ENCODE peak calls at places on chromosome 22, in nine cellular contexts. D is IMR-90, Q is MM.1S, I is MCF 10A, L is astrocyte, K is kidney, Z is HCT116, H is cardiac fibroblast, Y is transverse colon. O is an unnamed sample.

GRCh38 chr22:17418890-17419324 is 49.6 kb downstream of the CECR2 start:
- DNase-seq in K (no peak), H (peak; percentile 52), Y (no peak), L (no peak), D (no peak), I (no peak), Q (no peak), Z (no peak), O (no peak)

GRCh38 chr22:46575915-46576555 is 38.6 kb upstream of the CELSR1 start:
- DNase-seq in I (peak; percentile 26), K (peak; percentile 73), Z (no peak), Y (peak; percentile 74), L (no peak), Q (no peak), H (no peak), D (no peak), O (no peak)

GRCh38 chr22:49626361-49627216 is 201.1 kb downstream of the BRD1 start:
- DNase-seq in Z (no peak), Y (no peak), H (no peak), Q (no peak), K (peak; percentile 64), D (no peak), L (no peak), I (no peak), O (no peak)

GRCh38 chr22:44807915-44808690 is 55.7 kb downstream of the ARHGAP8 start:
- DNase-seq in D (no peak), I (no peak), H (no peak), Y (no peak), Q (no peak), Z (no peak), K (peak; percentile 45), L (no peak), O (no peak)

GRCh38 chr22:44685384-44686056 is 16.5 kb upstream of the PRR5 start:
- DNase-seq in L (peak; percentile 51), H (peak; percentile 59), I (peak; percentile 85), K (no peak), Q (peak; percentile 15), Y (peak; percentile 72), Z (peak; percentile 35), D (peak; percentile 51), O (peak; percentile 73)

GRCh38 chr22:46753761-46754109 is 8.7 kb upstream of the TBC1D22A start:
- DNase-seq in H (no peak), Q (no peak), Y (no peak), I (no peak), Z (no peak), K (no peak), D (no peak), L (no peak), O (no peak)

GRCh38 chr22:45587638-45588481 is 83.8 kb upstream of the ATXN10 start:
- DNase-seq in H (no peak), K (peak; percentile 35), Y (no peak), Q (no peak), L (peak; percentile 65), D (peak; percentile 83), Z (no peak), I (no peak), O (no peak)

GRCh38 chr22:35727436-35727835 is 9.8 kb downstream of the APOL5 start:
- DNase-seq in Y (no peak), I (no peak), L (no peak), Z (no peak), Q (no peak), D (peak; percentile 50), H (peak; percentile 69), K (no peak), O (no peak)

GRCh38 chr22:32103648-32104326 is 55.3 kb downstream of the C22orf42 start:
- DNase-seq in Z (peak; percentile 15), Q (no peak), Y (no peak), H (peak; percentile 19), D (peak; percentile 3), L (no peak), I (peak; percentile 17), K (no peak), O (no peak)

GRCh38 chr22:28129319-28129962 is 210.4 kb upstream of the PITPNB start:
- DNase-seq in Q (no peak), H (no peak), L (no peak), I (no peak), K (no peak), Z (no peak), Y (no peak), D (no peak), O (no peak)

GRCh38 chr22:46287873-46288751 is 8.6 kb upstream of the GTSE1 start:
- DNase-seq in D (no peak), Y (peak; percentile 66), Q (peak; percentile 64), Z (no peak), I (no peak), H (no peak), K (no peak), L (no peak), O (peak; percentile 89)

GRCh38 chr22:44166877-44167276 is 13.8 kb upstream of the PARVG start:
- DNase-seq in I (no peak), Y (no peak), Z (no peak), H (no peak), Q (no peak), L (no peak), D (no peak), K (peak; percentile 71), O (no peak)

GRCh38 chr22:33112606-33113005 is 54.4 kb upstream of the SYN3 start:
- DNase-seq in Y (no peak), I (no peak), H (no peak), L (no peak), Z (no peak), Q (peak; percentile 74), D (no peak), K (no peak), O (no peak)

GRCh38 chr22:44586337-44586990 is 88.4 kb upstream of the RTL6 start:
- DNase-seq in D (no peak), Y (no peak), I (no peak), Z (no peak), K (peak; percentile 79), Q (no peak), L (no peak), H (no peak), O (no peak)

DNA sequence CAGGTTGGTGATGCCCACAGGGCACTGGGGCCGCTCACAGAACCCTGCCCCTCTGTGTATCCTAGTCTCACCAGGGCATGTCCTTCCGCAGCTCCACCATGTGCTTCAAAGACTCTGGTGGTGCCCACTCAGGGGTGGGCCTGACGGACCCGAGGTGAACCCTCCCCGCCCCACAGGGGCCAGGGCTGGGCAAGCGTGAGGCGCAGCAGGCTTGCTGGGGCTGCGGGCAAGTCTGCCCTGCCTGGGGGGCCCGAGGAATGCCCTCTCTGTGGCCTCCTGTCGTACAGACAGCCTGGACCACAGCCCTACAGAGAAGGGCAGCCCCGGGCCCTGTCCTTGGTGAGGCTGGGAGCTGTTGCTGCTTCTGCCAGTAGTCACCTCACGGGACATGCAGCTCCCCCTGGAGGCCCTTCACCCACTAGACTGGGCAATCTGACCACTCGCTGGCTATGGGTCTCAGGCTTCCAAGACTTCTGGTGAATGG is 40.2 kb downstream of the TBX1 start:
- DNase-seq in D (peak; percentile 25), H (peak; percentile 22), Z (no peak), Q (no peak), L (peak; percentile 26), Y (no peak), K (peak; percentile 69), I (peak; percentile 21), O (no peak)
- TF ChIP-seq CTCF in D (peak; percentile 43), H (peak; percentile 29), Z (peak; percentile 29), Q (no peak), L (peak; percentile 23), Y (no peak), K (no peak), I (no peak), O (no peak)

GRCh38 chr22:31093090-31093850 is 12.2 kb downstream of the SMTN start:
- DNase-seq in K (no peak), Y (peak; percentile 59), Q (no peak), L (no peak), H (no peak), Z (no peak), D (no peak), I (no peak), O (peak; percentile 17)
- TF ChIP-seq CTCF in K (no peak), Y (no peak), Q (no peak), L (no peak), H (no peak), Z (no peak), D (no peak), I (no peak), O (no peak)

DNA sequence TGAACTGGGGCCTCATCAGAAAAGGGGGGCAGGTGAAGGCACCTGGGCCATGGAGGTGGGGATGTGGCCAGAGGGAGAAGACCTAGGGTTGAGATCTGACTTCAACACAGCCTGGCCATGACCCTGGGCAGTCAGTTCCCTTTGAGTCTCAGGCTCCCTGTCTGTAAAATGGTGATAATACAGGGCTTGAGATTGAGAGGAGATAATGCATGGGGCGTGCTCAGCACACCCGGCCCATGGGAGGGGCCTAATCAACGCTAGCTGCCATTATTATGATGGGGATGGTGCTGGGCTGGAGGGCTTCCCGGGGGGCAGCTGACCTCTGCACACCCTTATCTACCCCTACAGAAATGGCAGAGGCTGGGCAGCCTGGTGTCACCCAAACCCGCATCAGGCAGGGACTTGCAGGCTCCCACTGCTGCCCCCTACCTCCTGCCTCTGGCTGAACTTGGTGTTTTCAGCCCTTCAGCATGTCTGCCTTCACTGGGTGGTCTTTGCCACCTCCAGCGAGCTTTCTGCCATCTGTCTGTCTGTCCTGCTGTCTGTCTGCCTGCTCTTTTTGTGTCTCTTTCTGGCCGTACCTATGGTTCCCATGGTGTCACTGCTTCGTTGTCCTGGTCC is 84.5 kb downstream of the CACNA1I start:
- DNase-seq in Q (no peak), Y (no peak), I (no peak), Z (no peak), L (no peak), D (no peak), K (no peak), H (no peak), O (no peak)
- TF ChIP-seq CTCF in Q (peak; percentile 19), Y (no peak), I (no peak), Z (peak; percentile 52), L (no peak), D (no peak), K (no peak), H (no peak), O (peak; percentile 31)

GRCh38 chr22:36783743-36784142 is 7.8 kb upstream of the IFT27 start:
- DNase-seq in L (no peak), H (no peak), Z (no peak), I (no peak), D (no peak), K (no peak), Y (no peak), Q (no peak), O (no peak)

GRCh38 chr22:36790648-36791047 is 14.7 kb upstream of the IFT27 start:
- DNase-seq in K (no peak), Z (no peak), Q (no peak), H (no peak), D (no peak), L (no peak), Y (no peak), I (no peak), O (peak; percentile 52)

GRCh38 chr22:36781656-36782627 is 6.0 kb upstream of the IFT27 start:
- DNase-seq in I (peak; percentile 86), Y (peak; percentile 88), K (peak; percentile 91), D (peak; percentile 92), Q (peak; percentile 71), H (peak; percentile 84), Z (peak; percentile 57), L (peak; percentile 74), O (peak; percentile 87)

DNA sequence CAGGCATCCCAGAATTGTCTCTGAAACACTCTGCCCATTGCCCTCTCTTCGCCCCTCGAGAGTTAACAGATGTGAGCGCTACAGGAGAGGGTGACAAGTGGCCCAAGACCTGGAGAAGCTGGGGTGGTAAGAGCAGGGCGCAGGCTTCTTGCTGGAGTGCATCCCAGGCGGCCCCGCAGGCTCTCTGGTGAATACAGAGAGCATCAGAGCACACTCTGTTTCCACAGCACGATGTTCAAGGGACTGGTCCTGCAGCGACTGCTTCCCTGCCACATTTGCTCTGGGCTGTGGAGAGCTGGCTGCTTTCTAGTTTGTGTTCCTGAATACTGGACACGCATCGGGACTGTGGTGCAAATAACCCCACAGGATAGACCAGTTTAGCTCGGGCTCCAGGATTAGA is 11.7 kb upstream of the IFT27 start:
- DNase-seq in Y (no peak), K (no peak), Z (no peak), H (no peak), L (no peak), D (no peak), Q (no peak), I (no peak), O (no peak)
- TF ChIP-seq CTCF in Y (no peak), K (no peak), Z (no peak), H (no peak), L (no peak), D (no peak), Q (no peak), I (no peak), O (no peak)